ENCODE peak calls at places on chromosomes 16 and 17, in ten cellular contexts. L is AG04450; A is activated T-cell treated with anti-CD3 and anti-CD28 coated beads, Interleukin-2, amount 50 U/mL, for 72 hours; E is fibroblast of lung; T is RPMI7951; K is stimulated activated CD8-positive, alpha-beta memory T cell treated with anti-CD3 and anti-CD28 coated beads, Interleukin-15, amount 100 ng/mL, for 1 hour; U is type B pancreatic cell; Q is stimulated activated CD4-positive, alpha-beta T cell treated with anti-CD3 and anti-CD28 coated beads, Interleukin-1b, Interleukin-23, amount 100 ng/mL, for 1 hour; R is activated gamma-delta T cell treated with Interleukin-2 at 50 U/mL for 16 hours; B is NCI-H1105 treated with DMSO at 0.1 percent for 48 hours. V is an unnamed sample.

GRCh38 chr17:82387577-82388106 is 16.1 kb downstream of the UTS2R start:
- DNase-seq in K (no peak), U (no peak), B (no peak), R (no peak), A (no peak), Q (no peak), T (no peak), E (no peak), L (no peak), V (no peak)

GRCh38 chr17:51607512-51607911 is 347.2 kb downstream of the UTP18 start:
- DNase-seq in E (no peak), Q (no peak), B (no peak), L (no peak), T (no peak), A (no peak), U (no peak), R (no peak), K (no peak), V (no peak)

GRCh38 chr16:58127634-58128033 is 1.5 kb downstream of the CFAP20 start:
- DNase-seq in K (no peak), L (no peak), E (no peak), R (no peak), Q (no peak), A (no peak), B (no peak), T (no peak), U (no peak), V (no peak)

GRCh38 chr17:52106638-52107261 is 51.8 kb downstream of the CA10 start:
- DNase-seq in R (no peak), B (peak), K (no peak), A (peak), E (peak), T (peak), L (no peak), U (no peak), Q (no peak), V (no peak)

GRCh38 chr16:27867122-27868110 is 196.1 kb downstream of the GSG1L start:
- DNase-seq in B (peak), E (peak), A (peak), T (peak), Q (no peak), K (peak), U (peak), L (peak), R (peak), V (peak)

GRCh38 chr17:67278363-67278762 is 33.4 kb upstream of the HELZ start:
- DNase-seq in L (no peak), T (peak), Q (no peak), B (no peak), K (no peak), U (no peak), R (no peak), A (no peak), E (no peak), V (no peak)

GRCh38 chr16:31143036-31143888 is 6.6 kb downstream of the PRSS36 start:
- DNase-seq in Q (no peak), L (no peak), R (no peak), K (no peak), E (no peak), U (no peak), A (no peak), T (no peak), B (no peak), V (no peak)

GRCh38 chr17:50954641-50955121 is 88.5 kb upstream of the TOB1 start:
- DNase-seq in R (no peak), U (no peak), E (no peak), L (no peak), T (no peak), K (no peak), A (no peak), Q (no peak), B (no peak), V (no peak)

GRCh38 chr16:50841081-50841886 is 99.4 kb downstream of the CYLD start:
- DNase-seq in L (no peak), R (peak), U (peak), E (no peak), K (peak), A (peak), Q (no peak), B (no peak), T (no peak), V (no peak)

GRCh38 chr16:50311134-50311528 is 44.8 kb downstream of the ADCY7 start:
- DNase-seq in Q (no peak), A (no peak), U (no peak), E (no peak), B (no peak), L (no peak), T (no peak), K (no peak), R (peak), V (no peak)

GRCh38 chr16:74574146-74574545 is 32.8 kb downstream of the GLG1 start:
- DNase-seq in R (no peak), A (no peak), B (no peak), L (no peak), T (no peak), Q (no peak), E (no peak), K (no peak), U (no peak), V (no peak)

GRCh38 chr16:88437367-88437964 is 15.6 kb upstream of the ZFPM1 start:
- DNase-seq in K (peak), T (no peak), A (peak), Q (no peak), U (peak), R (peak), L (no peak), B (peak), E (peak), V (peak)

GRCh38 chr16:77794586-77794985 is 6.2 kb downstream of the VAT1L start:
- DNase-seq in Q (no peak), A (no peak), E (peak), K (no peak), T (peak), R (no peak), B (no peak), U (no peak), L (peak), V (peak)

V was measured in foreskin fibroblast.